ENCODE peak calls at places on chromosome 11, in six cellular contexts. L, Q, V, A, M and W are unnamed samples.

GRCh38 chr11:20011294-20011951 is 148.9 kb downstream of the DBX1 start:
- DNase-seq in V (no peak), A (no peak), M (no peak), Q (no peak), L (no peak), W (no peak)

GRCh38 chr11:73647459-73648100 is 1.2 kb downstream of the PLEKHB1 start:
- DNase-seq in V (peak; percentile 97), M (peak; percentile 83), Q (peak; percentile 95), L (peak; percentile 93), A (peak; percentile 68), W (peak; percentile 82)

GRCh38 chr11:107591098-107591445 is at the start of gene ELMOD1:
- DNase-seq in L (no peak), M (no peak), Q (peak; percentile 52), V (peak; percentile 36), A (no peak), W (no peak)

GRCh38 chr11:128929468-128929867 is 13.2 kb downstream of the TP53AIP1 start:
- DNase-seq in Q (no peak), L (no peak), V (no peak), M (no peak), A (no peak), W (no peak)

GRCh38 chr11:101348786-101349185 is 219.2 kb upstream of the PGR start:
- DNase-seq in A (no peak), L (no peak), V (no peak), Q (no peak), M (no peak), W (no peak)

GRCh38 chr11:108985611-108986279 is 320.9 kb downstream of the DDX10 start:
- DNase-seq in M (no peak), V (no peak), Q (no peak), A (no peak), L (no peak), W (no peak)

GRCh38 chr11:73029408-73029807 is 112.7 kb downstream of the FCHSD2 start:
- DNase-seq in L (no peak), Q (no peak), A (no peak), V (no peak), M (no peak), W (no peak)

GRCh38 chr11:114606003-114606801 is 10.6 kb upstream of the NXPE4 start:
- DNase-seq in V (no peak), M (no peak), A (no peak), Q (no peak), L (no peak), W (no peak)

GRCh38 chr11:62013266-62014157 is 46.1 kb upstream of the FTH1 start:
- DNase-seq in Q (no peak), M (peak; percentile 56), V (peak; percentile 83), A (no peak), L (no peak), W (no peak)

GRCh38 chr11:71179877-71180276 is 72.5 kb downstream of the SHANK2 start:
- DNase-seq in Q (peak; percentile 20), M (no peak), A (no peak), L (no peak), V (no peak), W (no peak)

GRCh38 chr11:116136987-116137674 is 632.9 kb upstream of the CADM1 start:
- DNase-seq in Q (no peak), A (no peak), L (no peak), M (no peak), V (no peak), W (no peak)

GRCh38 chr11:130449996-130450419 is 1.6 kb downstream of the ADAMTS15 start:
- DNase-seq in Q (peak; percentile 58), L (peak; percentile 77), M (peak; percentile 85), A (peak; percentile 25), V (no peak), W (peak; percentile 83)

GRCh38 chr11:44592125-44592643 is 26.7 kb downstream of the CD82 start:
- DNase-seq in M (peak; percentile 81), V (no peak), L (peak; percentile 57), Q (no peak), A (peak; percentile 59), W (peak; percentile 32)
- H3K4me1 ChIP-seq in M (peaks cover 34% of the 10 kb centered on the region), V (no peaks in the 10 kb centered on the region), L (no peaks in the 10 kb centered on the region), Q (peaks cover 10% of the 10 kb centered on the region), A (peaks cover 54% of the 10 kb centered on the region), W (peaks cover 54% of the 10 kb centered on the region)

DNA sequence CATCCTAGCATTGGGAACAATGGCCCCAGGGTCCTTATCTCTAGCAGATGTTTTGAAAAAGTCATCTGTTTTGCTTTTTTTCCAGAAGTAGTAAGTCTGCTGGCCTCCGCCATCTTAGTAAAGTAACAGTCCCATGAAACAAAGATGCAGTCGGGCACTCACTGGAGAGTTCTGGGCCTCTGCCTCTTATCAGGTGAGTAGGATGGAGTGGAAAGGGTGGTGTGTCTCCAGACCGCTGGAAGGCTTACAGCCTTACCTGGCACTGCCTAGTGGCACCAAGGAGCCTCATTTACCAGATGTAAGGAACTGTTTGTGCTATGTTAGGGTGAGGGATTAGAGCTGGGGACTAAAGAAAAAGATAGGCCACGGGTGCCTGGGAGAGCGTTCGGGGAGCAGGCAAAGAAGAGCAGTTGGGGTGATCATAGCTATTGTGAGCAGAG is 299 bp downstream of the CD3E start:
- DNase-seq in M (no peak), V (no peak), Q (no peak), A (no peak), L (no peak), W (no peak)
- H3K9me3 ChIP-seq in M (no peaks in the 10 kb centered on the region), V (no peaks in the 10 kb centered on the region), Q (no peaks in the 10 kb centered on the region), A (no peaks in the 10 kb centered on the region), L (no peaks in the 10 kb centered on the region), W (no peaks in the 10 kb centered on the region)

GRCh38 chr11:79249341-79249993 is 191.4 kb downstream of the TENM4 start:
- DNase-seq in A (no peak), L (no peak), M (no peak), V (no peak), Q (no peak), W (no peak)
- H3K27ac ChIP-seq in A (no peak overlapping the region), L (no peak overlapping the region), M (no peak overlapping the region), V (no peak overlapping the region), Q (no peak overlapping the region), W (no peak overlapping the region)

DNA sequence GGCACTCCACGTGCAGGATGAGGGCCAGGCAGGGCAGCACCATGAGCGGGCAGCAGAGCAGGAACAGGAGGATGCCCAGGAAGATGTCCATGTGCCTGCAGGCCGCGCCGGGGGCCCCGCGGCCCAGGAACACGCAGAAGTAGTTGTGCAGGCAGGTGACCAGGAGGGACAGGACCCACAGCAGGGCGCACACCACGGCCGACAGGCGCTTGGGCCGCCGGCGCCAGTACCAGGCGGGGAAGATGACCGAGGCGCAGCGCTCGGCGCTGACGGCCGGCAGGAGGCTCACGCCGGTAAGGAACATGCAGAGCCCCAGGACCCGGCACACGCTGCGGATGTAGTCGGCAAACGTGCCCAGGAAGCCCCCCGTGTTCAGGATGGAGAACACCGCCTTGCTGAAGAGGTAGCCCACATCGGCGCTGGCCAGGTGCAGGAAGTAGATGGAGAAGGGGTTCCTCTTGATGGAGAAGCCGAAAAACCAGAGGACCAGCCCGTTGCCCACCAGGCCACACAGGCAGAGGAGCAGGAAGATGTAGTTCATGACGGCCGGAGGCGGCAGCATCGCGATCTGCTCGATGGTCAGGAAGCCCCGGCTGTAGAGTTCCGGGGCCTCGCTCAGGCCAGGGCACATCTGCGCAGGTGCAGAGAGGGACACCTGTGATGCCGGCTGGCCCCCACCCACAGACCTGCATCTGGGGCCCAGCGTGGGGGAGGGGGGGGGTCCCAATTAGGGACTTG is 7.2 kb downstream of the MRGPRF start:
- DNase-seq in Q (no peak), A (no peak), L (no peak), M (no peak), V (no peak), W (no peak)
- H3K4me1 ChIP-seq in Q (peaks cover 26% of the 10 kb centered on the region), A (peaks cover 90% of the 10 kb centered on the region), L (no peaks in the 10 kb centered on the region), M (peaks cover 50% of the 10 kb centered on the region), V (peaks cover 34% of the 10 kb centered on the region), W (no peaks in the 10 kb centered on the region)

GRCh38 chr11:2347449-2347848 is 29.7 kb upstream of the CD81 start:
- DNase-seq in V (no peak), Q (no peak), L (no peak), M (no peak), A (no peak), W (no peak)
- H3K9me3 ChIP-seq in V (no peaks in the 10 kb centered on the region), Q (no peaks in the 10 kb centered on the region), L (no peaks in the 10 kb centered on the region), M (peaks cover 15% of the 10 kb centered on the region), A (peaks cover 7% of the 10 kb centered on the region), W (peaks cover 18% of the 10 kb centered on the region)

GRCh38 chr11:9675691-9676090 is 11.8 kb downstream of the SWAP70 start:
- DNase-seq in V (no peak), L (no peak), A (no peak), M (no peak), Q (no peak), W (no peak)

GRCh38 chr11:9672918-9673317 is 9.0 kb downstream of the SWAP70 start:
- DNase-seq in L (no peak), Q (no peak), M (no peak), V (no peak), A (no peak), W (no peak)

GRCh38 chr11:9677951-9678350 is 14.1 kb downstream of the SWAP70 start:
- DNase-seq in Q (no peak), M (no peak), V (no peak), L (no peak), A (no peak), W (no peak)

GRCh38 chr11:9669954-9670353 is 6.1 kb downstream of the SWAP70 start:
- DNase-seq in V (no peak), Q (no peak), L (no peak), M (no peak), A (no peak), W (no peak)

GRCh38 chr11:9672288-9672916 is 8.5 kb downstream of the SWAP70 start:
- DNase-seq in L (no peak), Q (no peak), M (no peak), A (no peak), V (no peak), W (no peak)
- H3K27ac ChIP-seq in L (no peak overlapping the region), Q (no peak overlapping the region), M (no peak overlapping the region), A (no peak overlapping the region), V (no peak overlapping the region), W (no peak overlapping the region)

GRCh38 chr11:117825538-117826359 is 1.2 kb upstream of the FXYD2 start:
- DNase-seq in L (no peak), V (no peak), M (peak; percentile 48), A (no peak), Q (no peak), W (no peak)

GRCh38 chr11:117828641-117829368 is 4.3 kb upstream of the FXYD2 start:
- DNase-seq in L (no peak), Q (peak; percentile 51), M (peak; percentile 72), A (peak; percentile 1), V (peak; percentile 47), W (no peak)

GRCh38 chr11:117827521-117828511 is 3.3 kb upstream of the FXYD2 start:
- DNase-seq in L (no peak), A (no peak), M (peak; percentile 48), V (no peak), Q (peak; percentile 52), W (no peak)

GRCh38 chr11:117826360-117826635 is 1.8 kb upstream of the FXYD2 start:
- DNase-seq in Q (no peak), A (no peak), V (no peak), M (no peak), L (no peak), W (no peak)

GRCh38 chr11:117826832-117827231 is 2.3 kb upstream of the FXYD2 start:
- DNase-seq in A (no peak), V (no peak), L (no peak), M (no peak), Q (peak; percentile 48), W (no peak)
- H3K4me1 ChIP-seq in A (peaks cover 3% of the 10 kb centered on the region), V (peaks cover 9% of the 10 kb centered on the region), L (no peaks in the 10 kb centered on the region), M (peaks cover 36% of the 10 kb centered on the region), Q (peaks cover 67% of the 10 kb centered on the region), W (peaks cover 28% of the 10 kb centered on the region)

DNA sequence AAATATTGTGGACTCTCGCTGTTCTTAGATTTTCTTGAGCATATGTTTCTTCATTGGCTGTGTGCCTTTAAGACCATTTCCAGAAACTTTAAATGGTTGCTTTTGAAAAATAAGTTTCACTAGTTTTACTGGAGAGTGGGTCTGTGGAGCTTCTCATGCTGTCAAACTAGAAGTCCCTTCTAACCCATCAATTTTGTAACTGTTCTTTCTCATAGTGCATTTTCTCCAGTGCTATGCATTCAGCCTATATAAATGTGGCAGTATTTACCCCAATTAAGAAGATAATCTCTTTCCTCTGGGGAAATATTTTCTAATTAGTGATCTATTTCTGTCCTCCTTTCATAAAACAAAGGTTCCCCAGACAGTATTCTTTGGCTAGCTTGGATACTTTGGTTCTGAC is 97.9 kb upstream of the RRM1 start:
- DNase-seq in M (no peak), L (no peak), V (no peak), A (no peak), Q (no peak), W (no peak)
- H3K9me3 ChIP-seq in M (peaks cover 8% of the 10 kb centered on the region), L (peaks cover 11% of the 10 kb centered on the region), V (peaks cover 12% of the 10 kb centered on the region), A (peaks cover 4% of the 10 kb centered on the region), Q (no peaks in the 10 kb centered on the region), W (no peaks in the 10 kb centered on the region)